ENCODE peak calls at places on chromosomes 6 and 20, in nine cellular contexts. J is stomach, Q is thyroid gland, L is prostate gland, D is ovary, H is A549, B is esophagus muscularis mucosa, M is right lobe of liver, A is IMR-90. I is an unnamed sample. For H3K4me1, the result is how much of the 10 kb centered on the place peaks cover.

GRCh38 chr6:148395583-148396101 is 53.0 kb downstream of the SASH1 start:
- DNase-seq in J (no peak), Q (no peak), L (no peak), D (no peak), H (no peak), B (no peak), M (no peak), A (peak), I (no peak)

GRCh38 chr20:61117725-61118124 is 134.3 kb upstream of the CDH4 start:
- DNase-seq in J (no peak), Q (no peak), L (no peak), D (no peak), H (peak), B (no peak), M (no peak), A (peak), I (no peak)

GRCh38 chr6:108742041-108742440 is 106.2 kb upstream of the ARMC2 start:
- DNase-seq in J (no peak), Q (no peak), L (no peak), D (no peak), H (no peak), B (no peak), M (no peak), A (no peak), I (no peak)

GRCh38 chr20:46343358-46344357 is 35.4 kb upstream of the CDH22 start:
- DNase-seq in J (no peak), Q (no peak), L (no peak), D (no peak), H (no peak), B (no peak), M (no peak), A (no peak), I (no peak)

GRCh38 chr6:56875523-56875922 is 79.4 kb upstream of the BEND6 start:
- DNase-seq in J (no peak), Q (no peak), L (no peak), D (no peak), H (no peak), B (no peak), M (no peak), A (no peak), I (no peak)

GRCh38 chr6:36839819-36840379 is 655 bp upstream of the CPNE5 start:
- DNase-seq in J (peak), Q (peak), L (no peak), D (peak), H (peak), B (no peak), M (peak), A (no peak), I (peak)

GRCh38 chr6:88916615-88917198 is 46.7 kb downstream of the RNGTT start:
- DNase-seq in J (no peak), Q (no peak), L (no peak), D (no peak), H (no peak), B (no peak), M (no peak), A (no peak), I (no peak)

GRCh38 chr6:69835414-69836179 is 30.8 kb upstream of the COL19A1 start:
- DNase-seq in J (no peak), Q (no peak), L (peak), D (no peak), H (peak), B (no peak), M (no peak), A (peak), I (peak)

GRCh38 chr6:75317503-75318206 is 33.1 kb upstream of the TMEM30A start:
- DNase-seq in J (no peak), Q (no peak), L (no peak), D (no peak), H (no peak), B (no peak), M (no peak), A (peak), I (no peak)

GRCh38 chr6:162069995-162070394 is 657.6 kb downstream of the PRKN start:
- DNase-seq in J (no peak), Q (no peak), L (no peak), D (no peak), H (no peak), B (no peak), M (no peak), A (no peak), I (no peak)

GRCh38 chr6:123702943-123703342 is 66.2 kb upstream of the TRDN start:
- DNase-seq in J (no peak), Q (no peak), L (no peak), D (no peak), H (no peak), B (no peak), M (no peak), A (no peak), I (no peak)
- TF ChIP-seq CTCF in J (no peak), Q (no peak), L (no peak), D (no peak), H (no peak), B (no peak), M (no peak), A (no peak), I (no peak)

GRCh38 chr6:35729722-35730121 is 7.1 kb upstream of the ARMC12 start:
- DNase-seq in J (no peak), Q (no peak), L (no peak), D (no peak), H (no peak), B (no peak), M (no peak), A (no peak), I (no peak)

GRCh38 chr6:35727206-35727934 is 9.5 kb upstream of the ARMC12 start:
- DNase-seq in J (peak), Q (peak), L (peak), D (peak), H (peak), B (peak), M (peak), A (peak), I (peak)

GRCh38 chr6:35729349-35729678 is 7.5 kb upstream of the ARMC12 start:
- DNase-seq in J (no peak), Q (no peak), L (no peak), D (no peak), H (no peak), B (no peak), M (no peak), A (no peak), I (no peak)

GRCh38 chr6:35728663-35729348 is 8.0 kb upstream of the ARMC12 start:
- DNase-seq in J (peak), Q (peak), L (peak), D (peak), H (no peak), B (no peak), M (peak), A (no peak), I (peak)

DNA sequence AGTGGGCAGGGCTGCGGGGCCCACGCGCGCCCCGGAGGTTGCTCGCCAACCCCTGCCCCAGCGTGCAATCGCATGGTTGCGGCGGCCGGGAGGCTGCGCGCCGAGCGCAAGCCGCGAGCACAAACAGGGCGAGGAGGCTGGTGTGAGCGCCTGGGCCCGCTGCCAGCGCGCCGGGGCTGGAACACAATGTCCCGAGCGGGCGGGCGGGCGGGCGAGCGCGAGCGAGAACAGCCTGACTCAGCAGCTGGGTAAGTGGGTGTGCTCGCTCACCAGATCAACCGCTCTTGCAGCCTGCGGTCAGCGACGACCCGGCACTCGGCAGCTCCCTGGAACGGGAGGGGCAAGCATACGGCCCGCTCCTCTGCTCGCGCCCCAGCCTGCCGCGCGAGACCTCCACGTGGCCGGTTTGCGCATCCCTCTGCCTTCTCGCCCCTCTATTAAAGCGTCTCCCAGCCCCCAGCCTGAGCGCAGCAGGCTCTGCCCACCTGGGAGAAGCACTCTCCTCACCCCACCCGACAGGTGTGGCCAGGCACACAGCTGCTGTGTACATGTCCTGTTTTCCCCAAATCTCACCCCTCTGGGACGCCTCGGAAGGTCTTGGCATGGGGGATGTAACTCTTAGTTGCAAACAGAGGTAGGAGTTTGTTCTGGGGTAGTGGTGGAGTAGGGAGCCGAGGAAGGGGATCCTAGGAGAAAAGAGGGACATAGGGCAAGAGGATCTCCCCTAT is 8.7 kb upstream of the ARMC12 start:
- DNase-seq in J (peak), Q (peak), L (peak), D (peak), H (peak), B (peak), M (peak), A (peak), I (peak)
- TF ChIP-seq POLR2A in J (no peak), Q (peak), L (no peak), D (peak), H (no peak), B (peak), M (peak), A (no peak), I (peak)

GRCh38 chr20:33992145-33992922 is 1.4 kb upstream of the RALY start:
- DNase-seq in J (no peak), Q (no peak), L (no peak), D (no peak), H (peak), B (no peak), M (no peak), A (peak), I (no peak)
- H3K4me1 ChIP-seq in J (under half), Q (under half), L (under half), D (under half), H (under half), B (under half), M (under half), A (under half), I (under half)

GRCh38 chr6:100461920-100462295 is 2.8 kb downstream of the SIM1 start:
- DNase-seq in J (no peak), Q (no peak), L (no peak), D (no peak), H (no peak), B (no peak), M (no peak), A (no peak), I (no peak)

GRCh38 chr6:100459291-100459690 is 5.4 kb downstream of the SIM1 start:
- DNase-seq in J (no peak), Q (no peak), L (no peak), D (no peak), H (no peak), B (peak), M (no peak), A (no peak), I (no peak)

GRCh38 chr6:100461273-100461919 is 3.3 kb downstream of the SIM1 start:
- DNase-seq in J (no peak), Q (no peak), L (no peak), D (no peak), H (peak), B (peak), M (no peak), A (no peak), I (peak)

GRCh38 chr6:100462396-100462795 is 2.3 kb downstream of the SIM1 start:
- DNase-seq in J (no peak), Q (no peak), L (no peak), D (no peak), H (no peak), B (no peak), M (no peak), A (no peak), I (no peak)

GRCh38 chr6:100460650-100461204 is 4.0 kb downstream of the SIM1 start:
- DNase-seq in J (no peak), Q (no peak), L (no peak), D (no peak), H (peak), B (peak), M (no peak), A (no peak), I (no peak)
- TF ChIP-seq CTCF in J (no peak), Q (no peak), L (no peak), D (no peak), H (peak), B (no peak), M (no peak), A (peak), I (no peak)

GRCh38 chr6:27471365-27472115 is 1.4 kb downstream of the ZNF184 start:
- DNase-seq in J (no peak), Q (no peak), L (no peak), D (no peak), H (no peak), B (no peak), M (no peak), A (no peak), I (no peak)

GRCh38 chr6:27474672-27475071 is 1.8 kb upstream of the ZNF184 start:
- DNase-seq in J (no peak), Q (no peak), L (no peak), D (no peak), H (no peak), B (no peak), M (no peak), A (no peak), I (no peak)

GRCh38 chr6:27472182-27472616 is 706 bp downstream of the ZNF184 start:
- DNase-seq in J (no peak), Q (peak), L (peak), D (peak), H (peak), B (no peak), M (peak), A (peak), I (no peak)

GRCh38 chr6:27474172-27474465 is 1.2 kb upstream of the ZNF184 start:
- DNase-seq in J (no peak), Q (no peak), L (no peak), D (no peak), H (no peak), B (no peak), M (no peak), A (no peak), I (peak)

DNA sequence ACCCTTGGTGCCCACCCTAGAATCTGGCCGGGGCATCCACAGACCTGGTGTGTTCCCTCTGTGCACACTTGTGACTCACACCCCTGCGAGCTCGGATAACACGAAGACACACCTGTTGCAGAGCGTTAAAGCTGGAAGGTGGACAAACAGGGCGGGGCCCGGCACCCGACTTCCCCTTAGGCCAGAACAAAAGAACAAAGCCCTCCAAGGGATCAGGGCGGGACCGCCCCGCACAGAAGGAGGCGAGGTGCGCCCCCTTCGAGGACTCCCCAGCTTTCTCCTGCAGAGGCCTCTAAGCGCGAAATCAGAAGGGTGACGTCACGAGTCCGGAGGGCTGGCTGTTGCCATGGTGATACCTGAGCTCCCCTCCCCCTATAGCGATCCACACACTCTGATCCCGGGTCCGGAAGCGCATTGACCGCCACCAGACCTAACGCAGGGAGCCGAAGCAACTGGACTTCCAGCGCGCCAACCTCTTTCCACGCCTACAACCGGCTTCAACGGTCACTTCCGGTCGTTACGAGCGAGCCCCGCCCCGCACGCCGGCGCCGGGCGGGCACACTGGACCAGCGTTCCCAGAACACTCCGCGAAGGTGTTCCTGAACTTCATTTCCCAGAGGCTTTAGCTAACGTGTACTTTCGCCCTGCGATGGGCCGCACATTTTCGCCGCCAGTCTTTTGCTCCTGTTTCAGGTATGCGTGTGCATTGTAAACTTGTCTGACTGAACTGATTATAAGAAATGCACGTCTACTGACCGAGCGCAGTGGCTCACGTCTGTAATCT is at the start of gene ZNF184:
- DNase-seq in J (peak), Q (peak), L (peak), D (peak), H (peak), B (peak), M (peak), A (peak), I (peak)
- TF ChIP-seq POLR2A in J (peak), Q (peak), L (peak), D (peak), H (peak), B (peak), M (peak), A (peak), I (peak)

DNA sequence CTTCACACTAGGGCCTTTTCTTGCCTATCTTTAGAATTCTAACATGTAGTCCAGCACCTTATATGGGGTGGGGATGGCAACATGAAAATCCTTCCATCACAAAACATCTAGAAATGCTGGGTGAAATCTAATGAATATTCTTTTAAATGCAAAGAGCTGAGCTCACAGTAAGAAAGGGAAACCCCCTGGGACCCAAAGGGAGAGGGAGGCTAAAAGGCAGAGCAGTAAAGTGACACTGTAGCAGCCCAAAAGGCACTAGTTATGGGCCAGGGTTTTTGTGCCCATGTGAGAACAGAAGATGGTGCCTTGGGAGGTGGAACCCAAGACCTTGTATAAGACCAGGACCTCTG is 66.7 kb downstream of the TRAM2 start:
- DNase-seq in J (no peak), Q (no peak), L (no peak), D (no peak), H (no peak), B (no peak), M (no peak), A (no peak), I (no peak)
- H3K4me1 ChIP-seq in J (under half), Q (under half), L (under half), D (under half), H (half or more), B (half or more), M (under half), A (under half), I (under half)

GRCh38 chr6:111361648-111362047 is 121.4 kb downstream of the REV3L start:
- DNase-seq in J (no peak), Q (peak), L (no peak), D (no peak), H (peak), B (no peak), M (peak), A (peak), I (no peak)
- TF ChIP-seq CTCF in J (no peak), Q (peak), L (peak), D (no peak), H (peak), B (peak), M (peak), A (peak), I (peak)

GRCh38 chr20:52105045-52105572 is 86.5 kb downstream of the ZFP64 start:
- DNase-seq in J (no peak), Q (peak), L (no peak), D (peak), H (peak), B (no peak), M (peak), A (peak), I (peak)
- TF ChIP-seq POLR2A in J (no peak), Q (no peak), L (no peak), D (no peak), H (no peak), B (no peak), M (no peak), A (no peak), I (no peak)

GRCh38 chr6:35305117-35305516 is 7.5 kb downstream of the DEF6 start:
- DNase-seq in J (no peak), Q (no peak), L (no peak), D (no peak), H (no peak), B (no peak), M (no peak), A (no peak), I (no peak)

GRCh38 chr6:35304299-35304698 is 6.7 kb downstream of the DEF6 start:
- DNase-seq in J (no peak), Q (no peak), L (no peak), D (no peak), H (no peak), B (no peak), M (no peak), A (no peak), I (no peak)

GRCh38 chr6:35299674-35300073 is 2.1 kb downstream of the DEF6 start:
- DNase-seq in J (no peak), Q (no peak), L (no peak), D (no peak), H (no peak), B (no peak), M (no peak), A (no peak), I (peak)

GRCh38 chr6:35300848-35301247 is 3.2 kb downstream of the DEF6 start:
- DNase-seq in J (no peak), Q (no peak), L (no peak), D (no peak), H (no peak), B (no peak), M (no peak), A (no peak), I (peak)

DNA sequence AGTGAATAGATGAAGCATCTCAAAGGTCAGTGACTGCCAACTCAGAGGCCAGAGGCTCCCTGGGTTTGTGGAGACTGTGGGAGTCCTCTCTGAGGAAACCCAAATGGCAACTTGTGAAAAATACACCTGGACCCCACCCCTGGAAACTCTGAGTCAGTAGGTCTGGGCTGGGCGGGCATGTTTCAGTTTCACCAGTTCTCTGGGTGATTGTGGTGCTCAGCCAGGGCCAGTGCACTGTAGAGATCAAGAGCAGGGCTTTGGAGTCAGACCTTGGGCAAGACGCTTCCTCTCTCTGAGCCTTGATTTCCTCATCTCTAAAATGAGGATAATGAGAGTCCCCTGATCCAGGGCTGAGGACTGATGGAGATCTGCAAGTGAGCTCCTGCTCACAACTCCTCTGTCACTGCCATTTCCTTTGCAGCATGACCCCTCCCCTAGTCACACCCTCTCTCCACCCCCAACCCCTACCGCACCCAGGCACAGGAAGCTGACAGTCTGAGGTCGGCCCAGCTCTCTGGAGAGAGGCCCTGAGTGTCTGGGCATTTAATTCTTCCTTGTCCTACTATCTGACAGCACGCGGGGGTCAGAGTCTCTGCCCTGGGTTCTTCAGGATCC is 5.1 kb downstream of the DEF6 start:
- DNase-seq in J (peak), Q (no peak), L (no peak), D (no peak), H (no peak), B (no peak), M (peak), A (peak), I (peak)
- H3K4me1 ChIP-seq in J (under half), Q (under half), L (under half), D (under half), H (under half), B (under half), M (under half), A (under half), I (under half)

I was measured in body of pancreas.